ENCODE peak calls at places on chromosomes 3 and 15, in four cellular contexts. D is endothelial cell, G is A172, N is mesenteric fat pad. P is an unnamed sample.

GRCh38 chr3:69511361-69511760 is 125.5 kb upstream of the FRMD4B start:
- DNase-seq in N (no peak), D (no peak), G (no peak), P (no peak)

GRCh38 chr3:174945951-174946350 is 86.8 kb downstream of the NAALADL2 start:
- DNase-seq in N (no peak), D (no peak), G (no peak), P (no peak)

GRCh38 chr3:99551520-99551919 is 86.9 kb upstream of the COL8A1 start:
- DNase-seq in D (no peak), G (no peak), N (no peak), P (no peak)

GRCh38 chr15:88036154-88036839 is 220.2 kb downstream of the NTRK3 start:
- DNase-seq in G (no peak), D (peak; percentile 47), N (no peak), P (no peak)

GRCh38 chr3:107373896-107374295 is 3.3 kb upstream of the CCDC54 start:
- DNase-seq in D (no peak), N (no peak), G (no peak), P (no peak)

GRCh38 chr3:87541711-87542110 is 265.3 kb upstream of the POU1F1 start:
- DNase-seq in N (no peak), G (no peak), D (no peak), P (no peak)

GRCh38 chr3:142892714-142893113 is 3.8 kb upstream of the PCOLCE2 start:
- DNase-seq in G (no peak), N (no peak), D (no peak), P (no peak)

GRCh38 chr3:45795882-45796765 is at the start of gene SLC6A20:
- DNase-seq in G (no peak), N (no peak), D (no peak), P (no peak)

GRCh38 chr3:112489674-112490479 is 9.4 kb downstream of the BTLA start:
- DNase-seq in G (no peak), N (no peak), D (no peak), P (no peak)

GRCh38 chr3:9955611-9956352 is 3.6 kb upstream of the PRRT3 start:
- DNase-seq in D (no peak), G (no peak), N (peak; percentile 39), P (no peak)

GRCh38 chr3:175404026-175404425 is 544.9 kb downstream of the NAALADL2 start:
- DNase-seq in D (no peak), N (no peak), G (no peak), P (no peak)

GRCh38 chr15:82081904-82082810 is 36.3 kb upstream of the MEX3B start:
- DNase-seq in G (peak; percentile 76), N (no peak), D (peak; percentile 28), P (no peak)

GRCh38 chr15:99511529-99511864 is 54.3 kb upstream of the MEF2A start:
- DNase-seq in N (no peak), D (no peak), G (no peak), P (no peak)

GRCh38 chr15:68407141-68407885 is 24.6 kb downstream of the ITGA11 start:
- DNase-seq in D (no peak), G (no peak), N (peak; percentile 53), P (no peak)

GRCh38 chr3:127413318-127413673 is 125.5 kb upstream of the PRR20G start:
- DNase-seq in N (no peak), G (no peak), D (no peak), P (no peak)

GRCh38 chr3:111072016-111072891 is 638 bp downstream of the NECTIN3 start:
- DNase-seq in N (no peak), G (peak; percentile 16), D (peak; percentile 43), P (no peak)

GRCh38 chr15:83983634-83984458 is 251.7 kb upstream of the GOLGA6L4 start:
- DNase-seq in N (no peak), G (no peak), D (no peak), P (no peak)

GRCh38 chr15:61228025-61228901 is 839 bp downstream of the RORA start:
- DNase-seq in N (no peak), D (peak; percentile 26), G (no peak), P (no peak)

GRCh38 chr3:109943181-109943580 is 605.8 kb upstream of the DPPA4 start:
- DNase-seq in N (no peak), G (no peak), D (no peak), P (no peak)

P was measured in GM12892.